ENCODE peak calls at places on chromosome 13, in four cellular contexts. Q, X, E and A are unnamed samples.

GRCh38 chr13:106159295-106160195 is 375.9 kb downstream of the EFNB2 start:
- DNase-seq in Q (no peak), X (no peak), E (no peak), A (no peak)

GRCh38 chr13:42334329-42334706 is 62.4 kb downstream of the AKAP11 start:
- DNase-seq in Q (no peak), X (peak), E (no peak), A (no peak)

GRCh38 chr13:23703241-23703640 is 133.0 kb downstream of the TNFRSF19 start:
- DNase-seq in Q (no peak), X (no peak), E (no peak), A (no peak)

GRCh38 chr13:85241045-85241444 is 558.2 kb downstream of the SLITRK6 start:
- DNase-seq in Q (no peak), X (no peak), E (no peak), A (no peak)

GRCh38 chr13:95814494-95814893 is 137.6 kb downstream of the DNAJC3 start:
- DNase-seq in Q (peak), X (no peak), E (no peak), A (no peak)

GRCh38 chr13:38824342-38824741 is 137.5 kb downstream of the FREM2 start:
- DNase-seq in Q (no peak), X (no peak), E (no peak), A (no peak)

GRCh38 chr13:38947049-38947448 is 43.6 kb downstream of the STOML3 start:
- DNase-seq in Q (no peak), X (no peak), E (no peak), A (no peak)

GRCh38 chr13:57846600-57847173 is 215.1 kb downstream of the PCDH17 start:
- DNase-seq in Q (no peak), X (no peak), E (no peak), A (no peak)

GRCh38 chr13:39406688-39407087 is 196.3 kb downstream of the LHFPL6 start:
- DNase-seq in Q (no peak), X (no peak), E (no peak), A (no peak)

GRCh38 chr13:43981091-43981490 is 101.4 kb downstream of the LACC1 start:
- DNase-seq in Q (peak), X (peak), E (no peak), A (no peak)

GRCh38 chr13:97121894-97122293 is 100.2 kb upstream of the MBNL2 start:
- DNase-seq in Q (no peak), X (no peak), E (no peak), A (no peak)

DNA sequence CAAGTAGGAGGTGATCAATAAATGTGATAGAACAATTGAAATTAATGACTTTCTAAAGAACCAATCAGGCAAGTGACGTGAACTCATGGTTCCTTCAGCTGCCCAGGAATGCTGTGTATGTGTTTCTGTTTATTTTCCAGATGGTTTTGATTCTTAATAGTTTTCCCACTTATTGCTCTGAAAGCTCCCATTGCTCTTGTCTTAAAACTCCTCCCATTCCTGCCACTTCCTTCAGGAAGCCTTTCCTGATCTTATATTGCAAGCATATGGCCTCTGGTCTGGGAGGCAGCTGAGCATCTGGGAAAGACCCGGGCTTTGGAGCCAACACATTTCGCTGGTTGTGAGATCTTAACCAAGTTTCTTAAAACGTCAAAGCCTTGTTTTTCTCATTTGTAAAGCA is 17.1 kb upstream of the LATS2 start:
- DNase-seq in Q (no peak), X (no peak), E (no peak), A (no peak)
- TF ChIP-seq PHF8 in Q (no peak), X (no peak), E (no peak), A (no peak)

GRCh38 chr13:110173247-110173818 is 133.6 kb downstream of the COL4A1 start:
- DNase-seq in Q (no peak), X (no peak), E (no peak), A (no peak)
- TF ChIP-seq PHF8 in Q (no peak), X (no peak), E (no peak), A (no peak)

GRCh38 chr13:21625366-21625765 is 21.4 kb upstream of the MICU2 start:
- DNase-seq in Q (peak), X (no peak), E (peak), A (peak)
- TF ChIP-seq PHF8 in Q (no peak), X (no peak), E (no peak), A (no peak)

GRCh38 chr13:94702181-94703041 is 9.9 kb downstream of the SOX21 start:
- DNase-seq in Q (no peak), X (peak), E (no peak), A (no peak)
- TF ChIP-seq PHF8 in Q (no peak), X (no peak), E (no peak), A (no peak)

GRCh38 chr13:113116206-113116800 is 6.3 kb upstream of the F10 start:
- DNase-seq in Q (no peak), X (peak), E (no peak), A (no peak)

GRCh38 chr13:113115363-113116205 is 7.0 kb upstream of the F10 start:
- DNase-seq in Q (no peak), X (peak), E (no peak), A (no peak)

GRCh38 chr13:113112893-113113845 is 7.6 kb downstream of the F7 start:
- DNase-seq in Q (no peak), X (peak), E (no peak), A (no peak)

GRCh38 chr13:113113846-113114271 is 8.3 kb downstream of the F7 start:
- DNase-seq in Q (no peak), X (peak), E (no peak), A (no peak)

GRCh38 chr13:113114511-113115362 is 7.9 kb upstream of the F10 start:
- DNase-seq in Q (no peak), X (peak), E (no peak), A (no peak)
- TF ChIP-seq PHF8 in Q (no peak), X (no peak), E (no peak), A (no peak)

GRCh38 chr13:27923794-27924528 is 4.2 kb downstream of the PDX1 start:
- DNase-seq in Q (no peak), X (peak), E (no peak), A (no peak)
- TF ChIP-seq PHF8 in Q (no peak), X (no peak), E (no peak), A (no peak)

GRCh38 chr13:110640591-110641029 is 25.3 kb downstream of the NAXD start:
- DNase-seq in Q (no peak), X (no peak), E (no peak), A (no peak)
- TF ChIP-seq PHF8 in Q (no peak), X (no peak), E (no peak), A (no peak)

GRCh38 chr13:31441804-31442487 is 242.2 kb downstream of the B3GLCT start:
- DNase-seq in Q (no peak), X (no peak), E (no peak), A (no peak)

GRCh38 chr13:31442605-31443004 is 242.8 kb downstream of the B3GLCT start:
- DNase-seq in Q (no peak), X (no peak), E (no peak), A (no peak)

GRCh38 chr13:31440132-31440531 is 240.4 kb downstream of the B3GLCT start:
- DNase-seq in Q (no peak), X (no peak), E (no peak), A (no peak)

GRCh38 chr13:31444266-31444862 is 244.6 kb downstream of the B3GLCT start:
- DNase-seq in Q (no peak), X (no peak), E (no peak), A (no peak)
- TF ChIP-seq PHF8 in Q (no peak), X (no peak), E (no peak), A (no peak)